ENCODE peak calls at places on chromosomes 7 and 10, in nine cellular contexts. J is T-helper 17 cell; R is aorta; E is MCF 10A; M is effector memory CD8-positive, alpha-beta T cell; U is GM23248; P is neuronal stem cell; K is SW480; F is HTR-8/SVneo. X is an unnamed sample.

GRCh38 chr7:80636709-80637108 is 1.7 kb upstream of the CD36 start:
- DNase-seq in E (no peak), P (no peak), F (no peak), U (no peak), J (no peak), M (no peak), R (no peak), K (no peak), X (no peak)

GRCh38 chr7:463362-464176 is 56.1 kb downstream of the PDGFA start:
- DNase-seq in R (no peak), U (no peak), P (no peak), E (no peak), M (no peak), K (no peak), J (no peak), F (no peak), X (peak)

GRCh38 chr7:86970547-86970946 is 88.9 kb downstream of the ELAPOR2 start:
- DNase-seq in F (no peak), P (no peak), K (no peak), R (no peak), J (no peak), U (no peak), E (no peak), M (no peak), X (no peak)

GRCh38 chr7:29607889-29608288 is 44.3 kb downstream of the PRR15 start:
- DNase-seq in J (no peak), E (peak), M (no peak), R (no peak), P (no peak), F (no peak), U (peak), K (no peak), X (no peak)

GRCh38 chr10:95242581-95243317 is 48.1 kb downstream of the PDLIM1 start:
- DNase-seq in R (no peak), J (no peak), E (peak), M (no peak), U (peak), K (peak), F (peak), P (peak), X (no peak)

GRCh38 chr7:32516551-32517082 is 21.3 kb downstream of the AVL9 start:
- DNase-seq in F (no peak), K (no peak), J (no peak), E (no peak), R (no peak), U (peak), M (no peak), P (no peak), X (no peak)

GRCh38 chr10:49592726-49593563 is 17.2 kb upstream of the SLC18A3 start:
- DNase-seq in K (peak), P (no peak), R (no peak), M (peak), U (peak), F (peak), J (peak), E (peak), X (peak)

GRCh38 chr7:23476286-23477169 is 6.2 kb upstream of the IGF2BP3 start:
- DNase-seq in J (no peak), F (no peak), E (no peak), U (no peak), M (no peak), P (no peak), K (no peak), R (no peak), X (no peak)

GRCh38 chr10:24505759-24506158 is 217.9 kb downstream of the ARHGAP21 start:
- DNase-seq in U (no peak), K (no peak), E (no peak), J (no peak), F (no peak), M (no peak), P (no peak), R (no peak), X (no peak)

GRCh38 chr10:126632705-126633104 is 37.8 kb downstream of the C10orf90 start:
- DNase-seq in R (no peak), P (no peak), K (no peak), E (no peak), U (no peak), J (no peak), M (no peak), F (no peak), X (no peak)

GRCh38 chr7:7768977-7769376 is 50.6 kb upstream of the RPA3 start:
- DNase-seq in U (no peak), F (no peak), R (no peak), J (no peak), E (no peak), K (no peak), P (no peak), M (no peak), X (no peak)

GRCh38 chr10:62853710-62854109 is 37.5 kb upstream of the EGR2 start:
- DNase-seq in U (no peak), M (peak), R (peak), K (no peak), F (no peak), J (no peak), E (no peak), P (no peak), X (no peak)

GRCh38 chr10:35409094-35409582 is 72.8 kb downstream of the CCNY start:
- DNase-seq in M (no peak), R (peak), F (peak), P (no peak), J (no peak), U (peak), E (peak), K (peak), X (no peak)

GRCh38 chr10:75469018-75469616 is 37.7 kb downstream of the LRMDA start:
- DNase-seq in R (peak), P (no peak), E (peak), J (no peak), U (peak), K (peak), M (no peak), F (peak), X (no peak)

GRCh38 chr10:77890097-77890496 is 36.5 kb downstream of the DLG5 start:
- DNase-seq in R (no peak), M (no peak), K (peak), U (no peak), F (no peak), E (no peak), P (no peak), J (no peak), X (no peak)

GRCh38 chr7:126103582-126103981 is 1149.2 kb downstream of the GRM8 start:
- DNase-seq in F (no peak), P (no peak), K (no peak), U (no peak), M (no peak), R (no peak), J (no peak), E (no peak), X (no peak)

GRCh38 chr10:129496995-129497394 is 30.0 kb downstream of the MGMT start:
- DNase-seq in J (no peak), M (no peak), E (no peak), R (no peak), P (no peak), U (no peak), K (no peak), F (no peak), X (no peak)

GRCh38 chr7:80133361-80134104 is 1.1 kb upstream of the GNAI1 start:
- DNase-seq in F (no peak), M (no peak), K (peak), R (no peak), U (peak), P (no peak), E (peak), J (no peak), X (no peak)

GRCh38 chr7:35255909-35256876 is 2.3 kb upstream of the TBX20 start:
- DNase-seq in M (no peak), R (no peak), U (no peak), F (no peak), J (no peak), K (no peak), E (no peak), P (no peak), X (no peak)

GRCh38 chr10:5440206-5440605 is 27.8 kb downstream of the NET1 start:
- DNase-seq in F (no peak), E (no peak), R (no peak), U (no peak), M (no peak), J (no peak), K (no peak), P (no peak), X (no peak)

X was measured in activated B cell treated with CpG ODN at 0.5 μM for 24 hours.